ENCODE peak calls at places on chromosomes 3 and 15, in four cellular contexts. P is posterior cingulate gyrus; Y is stimulated activated CD8-positive, alpha-beta memory T cell treated with anti-CD3 and anti-CD28 coated beads, Interleukin-4, amount 100 ng/mL, for 24 hours; F is dorsolateral prefrontal cortex. W is an unnamed sample.

GRCh38 chr3:120348065-120348980 is 831 bp downstream of the LRRC58 start:
- DNase-seq in P (no peak), Y (peak), F (no peak), W (no peak)

GRCh38 chr15:87597346-87598052 is 659.0 kb downstream of the NTRK3 start:
- DNase-seq in P (no peak), Y (no peak), F (no peak), W (no peak)

GRCh38 chr15:89372069-89373033 is 37.7 kb upstream of the POLG start:
- DNase-seq in P (no peak), Y (no peak), F (no peak), W (no peak)

GRCh38 chr15:68309024-68309423 is 31.5 kb downstream of the FEM1B start:
- DNase-seq in P (no peak), Y (no peak), F (no peak), W (no peak)

GRCh38 chr15:92082217-92082843 is 228.8 kb downstream of the SLCO3A1 start:
- DNase-seq in P (peak), Y (peak), F (peak), W (peak)

GRCh38 chr3:154304116-154304786 is 20.0 kb downstream of the DHX36 start:
- DNase-seq in P (no peak), Y (no peak), F (no peak), W (no peak)

GRCh38 chr15:85865070-85865684 is 70.5 kb upstream of the KLHL25 start:
- DNase-seq in P (peak), Y (no peak), F (no peak), W (peak)

GRCh38 chr3:139199421-139200010 is 144.3 kb upstream of the MRPS22 start:
- DNase-seq in P (no peak), Y (no peak), F (no peak), W (peak)

GRCh38 chr15:92159906-92160841 is 233.5 kb upstream of the ST8SIA2 start:
- DNase-seq in P (no peak), Y (no peak), F (no peak), W (no peak)

GRCh38 chr3:72663429-72663828 is 184.8 kb downstream of the SHQ1 start:
- DNase-seq in P (no peak), Y (no peak), F (no peak), W (no peak)

GRCh38 chr3:171498921-171499320 is 38.7 kb upstream of the TNIK start:
- DNase-seq in P (no peak), Y (no peak), F (no peak), W (no peak)